ENCODE peak calls at places on chromosomes 12 and 14, in five cellular contexts. M is activated T-helper 2 cell treated with anti-CD3 and anti-CD28 coated beads, Interferon-gamma antibody, Interleukin-2, Interleukin-4, amounts not matched to agents 10 μg/mL and 5 μg/mL and 100 μg/mL, durations not matched to agents 14 hours and 24 hours and 36 hours; C is ACHN; B is AG10803; Z is HS-5. W is an unnamed sample.
A peak's percentile ranks its signal among the peaks of the same experiment; 100 is the strongest.

GRCh38 chr12:96882862-96883261 is 24.2 kb upstream of the NEDD1 start:
- DNase-seq in M (no peak), C (no peak), B (peak; percentile 62), Z (no peak), W (no peak)

GRCh38 chr12:113910751-113911272 is 55.3 kb downstream of the RBM19 start:
- DNase-seq in M (no peak), C (no peak), B (no peak), Z (no peak), W (no peak)

GRCh38 chr14:96090441-96091148 is 51.4 kb downstream of the C14orf132 start:
- DNase-seq in M (no peak), C (no peak), B (peak; percentile 80), Z (no peak), W (no peak)

GRCh38 chr12:15599266-15600037 is 189.7 kb downstream of the EPS8 start:
- DNase-seq in M (no peak), C (no peak), B (peak; percentile 77), Z (no peak), W (no peak)

GRCh38 chr12:125683748-125684381 is 618.6 kb downstream of the AACS start:
- DNase-seq in M (peak; percentile 13), C (no peak), B (no peak), Z (no peak), W (peak; percentile 57)

GRCh38 chr12:3171195-3171591 is 94.0 kb downstream of the TSPAN9 start:
- DNase-seq in M (no peak), C (peak; percentile 59), B (no peak), Z (no peak), W (no peak)

GRCh38 chr12:14723763-14724162 is 27.4 kb upstream of the GUCY2C start:
- DNase-seq in M (peak; percentile 22), C (peak; percentile 73), B (peak; percentile 59), Z (peak; percentile 32), W (peak; percentile 35)

GRCh38 chr12:78181544-78182162 is 351.0 kb downstream of the NAV3 start:
- DNase-seq in M (no peak), C (peak; percentile 20), B (peak; percentile 26), Z (no peak), W (no peak)

GRCh38 chr12:103673891-103674375 is 86.9 kb downstream of the STAB2 start:
- DNase-seq in M (no peak), C (no peak), B (no peak), Z (no peak), W (no peak)

GRCh38 chr12:85562765-85563164 is 273.4 kb downstream of the RASSF9 start:
- DNase-seq in M (no peak), C (no peak), B (no peak), Z (no peak), W (no peak)

GRCh38 chr14:105416671-105417070 is 3.0 kb upstream of the MTA1 start:
- DNase-seq in M (no peak), C (no peak), B (no peak), Z (no peak), W (no peak)

GRCh38 chr14:76514599-76514998 is 138.7 kb downstream of the ESRRB start:
- DNase-seq in M (no peak), C (no peak), B (no peak), Z (no peak), W (no peak)

GRCh38 chr14:104333903-104334811 is 195.8 kb downstream of the KIF26A start:
- DNase-seq in M (no peak), C (no peak), B (no peak), Z (no peak), W (peak; percentile 52)

GRCh38 chr12:40622246-40622838 is 69.9 kb upstream of the CNTN1 start:
- DNase-seq in M (no peak), C (peak; percentile 69), B (peak; percentile 55), Z (peak; percentile 47), W (peak; percentile 73)

GRCh38 chr14:87935081-87935828 is 57.7 kb downstream of the GALC start:
- DNase-seq in M (no peak), C (no peak), B (peak; percentile 57), Z (no peak), W (no peak)

GRCh38 chr14:91229743-91230200 is 14.7 kb downstream of the GPR68 start:
- DNase-seq in M (peak; percentile 79), C (peak; percentile 46), B (peak; percentile 76), Z (peak; percentile 26), W (no peak)

GRCh38 chr14:96263347-96264199 is 7.6 kb downstream of the BDKRB1 start:
- DNase-seq in M (no peak), C (no peak), B (no peak), Z (no peak), W (no peak)

GRCh38 chr12:51763743-51764142 is 84.8 kb downstream of the FIGNL2 start:
- DNase-seq in M (no peak), C (no peak), B (no peak), Z (no peak), W (no peak)

GRCh38 chr12:127077262-127078045 is 1189.5 kb upstream of the TMEM132C start:
- DNase-seq in M (no peak), C (no peak), B (no peak), Z (no peak), W (no peak)